ENCODE peak calls at places on chromosome 21, in ten cellular contexts. V is body of pancreas, C is ovary, O is choroid plexus epithelial cell, N is upper lobe of left lung, F is Panc1, H is IMR-90, I is HFF-Myc, S is AG09309, D is lung. T is an unnamed sample.

GRCh38 chr21:43645414-43645891 is 13.8 kb downstream of the HSF2BP start:
- DNase-seq in C (no peak), O (peak; percentile 92), V (no peak), H (peak; percentile 82), I (peak; percentile 35), N (peak; percentile 67), S (peak; percentile 55), D (peak; percentile 54), F (peak; percentile 58), T (no peak)

GRCh38 chr21:41260428-41260827 is 56.2 kb upstream of the FAM3B start:
- DNase-seq in V (no peak), O (no peak), I (no peak), S (no peak), H (no peak), N (no peak), D (no peak), F (no peak), C (no peak), T (no peak)

GRCh38 chr21:21238882-21239400 is 240.7 kb downstream of the NCAM2 start:
- DNase-seq in S (no peak), C (no peak), V (no peak), I (no peak), N (no peak), D (no peak), H (peak; percentile 22), F (no peak), O (no peak), T (no peak)

GRCh38 chr21:18550361-18550760 is 146.8 kb upstream of the TMPRSS15 start:
- DNase-seq in N (no peak), F (no peak), V (no peak), I (no peak), O (no peak), C (no peak), H (no peak), S (no peak), D (no peak), T (no peak)

GRCh38 chr21:26164311-26164710 is 6.3 kb downstream of the APP start:
- DNase-seq in D (no peak), N (no peak), V (no peak), H (no peak), C (no peak), S (no peak), I (no peak), O (no peak), F (no peak), T (no peak)

GRCh38 chr21:44972301-44972814 is 32.5 kb downstream of the SLX9 start:
- DNase-seq in S (no peak), H (no peak), F (no peak), I (no peak), O (no peak), C (no peak), V (no peak), D (no peak), N (no peak), T (no peak)

GRCh38 chr21:44818636-44819011 is 762 bp upstream of the SUMO3 start:
- DNase-seq in C (no peak), D (no peak), F (no peak), N (no peak), O (no peak), V (no peak), I (no peak), H (no peak), S (no peak), T (no peak)

GRCh38 chr21:46255166-46255565 is 26.6 kb upstream of the LSS start:
- DNase-seq in H (no peak), F (no peak), V (no peak), D (no peak), N (no peak), O (no peak), C (no peak), S (no peak), I (no peak), T (no peak)

GRCh38 chr21:22552390-22552789 is 1554.2 kb downstream of the NCAM2 start:
- DNase-seq in C (no peak), O (no peak), D (no peak), S (no peak), V (no peak), I (no peak), N (no peak), H (no peak), F (no peak), T (no peak)

DNA sequence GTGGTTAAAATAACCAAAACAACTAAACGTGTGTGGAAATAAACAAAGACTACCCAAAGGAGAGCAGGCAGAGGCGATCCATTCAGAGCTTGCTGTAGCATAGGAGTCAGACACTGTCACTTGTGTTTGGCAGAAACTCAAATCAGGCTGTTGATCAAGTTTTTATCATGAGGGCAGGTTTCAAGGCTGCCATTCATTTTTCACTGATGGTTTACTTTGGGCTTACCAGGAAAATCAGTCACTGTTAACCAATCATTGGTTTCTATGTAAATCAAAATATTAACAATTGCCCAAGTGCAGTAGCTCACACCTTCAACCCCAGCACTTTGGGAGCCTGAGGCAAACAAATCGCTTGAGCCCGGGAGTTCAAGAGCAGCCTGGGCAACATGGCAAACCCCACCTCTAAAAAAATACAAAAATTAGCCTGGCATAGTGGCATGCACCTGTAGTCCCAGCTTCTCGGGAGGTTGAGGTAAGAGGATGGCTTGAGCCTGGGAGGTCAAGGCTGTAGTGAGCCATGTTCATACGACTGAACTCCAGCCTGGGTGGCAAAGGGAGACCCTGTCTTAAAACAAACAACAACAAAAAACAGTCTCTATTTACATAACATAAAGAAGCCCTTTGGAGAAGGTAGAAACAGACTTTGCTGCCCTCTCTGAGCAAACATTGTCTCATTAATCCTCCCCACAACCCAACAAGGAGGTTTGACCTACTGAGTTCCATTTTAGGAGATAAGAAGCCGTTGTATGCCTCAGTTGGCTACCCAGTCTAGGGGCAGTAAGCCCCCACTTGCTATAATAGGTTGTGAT is 21.1 kb upstream of the ETS2 start:
- DNase-seq in S (no peak), V (no peak), H (no peak), F (no peak), D (no peak), I (no peak), N (no peak), C (no peak), O (no peak), T (no peak)
- H3K4me3 ChIP-seq in S (no peak overlapping the region), V (no peak overlapping the region), H (no peak overlapping the region), F (no peak overlapping the region), D (no peak overlapping the region), I (no peak overlapping the region), N (no peak overlapping the region), C (no peak overlapping the region), O (no peak overlapping the region), T (no peak overlapping the region)

DNA sequence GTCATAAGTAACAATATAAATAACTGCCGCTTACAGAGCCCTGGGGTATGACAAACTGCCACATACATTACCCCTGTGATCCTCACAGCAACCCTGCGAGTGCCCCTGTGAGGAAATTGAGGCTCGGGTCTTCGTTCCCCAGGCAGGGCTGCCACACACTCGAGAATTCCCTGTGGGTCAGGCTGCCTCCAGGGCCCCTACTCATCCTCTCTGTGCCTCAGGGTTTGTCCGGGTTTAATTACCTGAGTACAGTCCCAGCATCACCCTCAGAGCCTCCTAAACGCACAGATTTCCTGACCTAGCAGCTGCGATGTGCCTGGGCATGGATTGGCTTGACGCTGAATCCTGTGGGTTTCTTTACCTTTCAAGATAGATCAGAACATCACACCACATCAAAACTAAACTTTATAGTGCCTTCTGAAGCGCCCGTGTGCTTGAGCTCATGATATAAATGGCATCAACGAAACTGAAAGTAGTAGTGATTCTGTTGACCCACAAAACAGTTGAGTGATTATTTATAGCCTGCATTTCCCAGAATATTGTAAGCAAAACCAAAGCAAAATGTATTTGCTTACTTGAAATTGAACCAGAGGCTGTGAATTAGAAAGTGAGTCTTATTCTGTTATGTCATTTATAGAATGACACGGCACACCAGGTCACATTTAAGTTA is 14.0 kb downstream of the SLC37A1 start:
- DNase-seq in I (no peak), N (no peak), V (no peak), C (no peak), S (no peak), H (no peak), O (peak; percentile 23), D (no peak), F (no peak), T (peak; percentile 82)
- H3K4me3 ChIP-seq in I (no peak overlapping the region), N (peak overlapping the region; percentile 5), V (no peak overlapping the region), C (no peak overlapping the region), S (no peak overlapping the region), H (no peak overlapping the region), O (no peak overlapping the region), D (no peak overlapping the region), F (no peak overlapping the region), T (no peak overlapping the region)

DNA sequence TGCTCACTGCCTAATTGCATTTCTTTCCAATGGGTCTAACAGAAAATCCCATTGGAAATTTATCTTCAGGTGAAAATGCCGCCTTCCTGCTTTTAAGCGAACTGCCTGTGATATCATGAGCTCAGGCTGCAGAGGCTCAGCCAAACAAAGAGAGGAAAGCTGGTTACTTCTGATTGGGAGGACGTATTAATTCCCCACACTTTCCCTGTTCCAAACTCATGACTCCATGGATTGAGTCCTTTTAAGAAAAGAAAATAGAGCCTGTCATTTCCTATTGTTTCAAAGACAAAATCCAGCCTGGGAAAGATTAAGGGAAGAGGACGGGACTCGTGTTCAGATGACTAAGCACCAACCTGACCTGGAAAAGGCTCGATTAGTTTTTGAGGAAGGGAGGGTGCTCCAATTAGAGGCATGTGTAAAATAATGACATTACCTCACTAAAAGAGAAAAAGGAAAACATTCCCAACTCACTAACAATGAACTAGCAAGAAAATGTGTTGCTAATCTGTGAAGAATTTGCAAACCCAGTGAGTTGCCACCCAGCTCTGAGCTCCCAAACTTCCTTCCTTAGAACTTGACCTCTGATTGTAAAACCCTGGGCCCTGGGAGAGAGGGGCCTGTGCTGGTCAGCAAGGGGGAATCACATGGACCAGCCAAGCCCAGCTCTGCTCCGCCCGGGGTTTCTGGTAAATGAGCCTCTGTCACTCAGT is 61.2 kb downstream of the TCP10L start:
- DNase-seq in N (no peak), O (peak; percentile 75), I (peak; percentile 44), S (peak; percentile 88), C (no peak), V (no peak), H (peak; percentile 83), D (no peak), F (no peak), T (no peak)
- H3K4me3 ChIP-seq in N (no peak overlapping the region), O (no peak overlapping the region), I (no peak overlapping the region), S (no peak overlapping the region), C (no peak overlapping the region), V (no peak overlapping the region), H (no peak overlapping the region), D (no peak overlapping the region), F (no peak overlapping the region), T (no peak overlapping the region)

GRCh38 chr21:34670220-34670961 is 1.6 kb downstream of the CLIC6 start:
- DNase-seq in S (no peak), N (no peak), H (no peak), F (no peak), D (no peak), O (no peak), C (peak; percentile 50), I (no peak), V (no peak), T (no peak)

GRCh38 chr21:34670962-34671348 is 2.2 kb downstream of the CLIC6 start:
- DNase-seq in S (no peak), V (no peak), O (no peak), I (no peak), N (no peak), D (no peak), H (no peak), C (no peak), F (no peak), T (no peak)

GRCh38 chr21:34668803-34669148 is at the start of gene CLIC6:
- DNase-seq in N (peak; percentile 51), I (no peak), D (peak; percentile 52), F (no peak), V (no peak), C (no peak), H (no peak), S (no peak), O (no peak), T (no peak)

GRCh38 chr21:34667761-34668160 is 1.0 kb upstream of the CLIC6 start:
- DNase-seq in O (no peak), C (no peak), D (no peak), H (no peak), I (no peak), S (no peak), N (no peak), V (no peak), F (no peak), T (no peak)

GRCh38 chr21:34669149-34669879 is 520 bp downstream of the CLIC6 start:
- DNase-seq in O (no peak), F (no peak), I (no peak), N (peak; percentile 37), D (no peak), V (no peak), H (no peak), C (peak; percentile 51), S (no peak), T (no peak)
- H3K4me3 ChIP-seq in O (no peak overlapping the region), F (peak overlapping the region; percentile 15), I (peak overlapping the region; percentile 12), N (peak overlapping the region; percentile 53), D (peak overlapping the region; percentile 24), V (no peak overlapping the region), H (peak overlapping the region; percentile 20), C (peak overlapping the region; percentile 41), S (peak overlapping the region; percentile 11), T (no peak overlapping the region)